ENCODE peak calls at places on chromosomes 1 and 21, in four cellular contexts. B is GDM1; E is stimulated activated CD8-positive, alpha-beta memory T cell treated with anti-CD3 and anti-CD28 coated beads, Interleukin-15, amount 100 ng/mL, for 24 hours; D is effector memory CD8-positive, alpha-beta T cell. N is an unnamed sample.

GRCh38 chr1:56450004-56450666 is 129.2 kb downstream of the PLPP3 start:
- DNase-seq in B (no peak), E (no peak), D (no peak), N (no peak)

GRCh38 chr1:160204526-160205241 is 500 bp upstream of the PEA15 start:
- DNase-seq in B (no peak), E (no peak), D (no peak), N (no peak)

GRCh38 chr1:115445090-115445489 is 107.0 kb upstream of the NGF start:
- DNase-seq in B (no peak), E (no peak), D (no peak), N (no peak)

GRCh38 chr1:93437976-93438605 is 9.8 kb upstream of the FNBP1L start:
- DNase-seq in B (no peak), E (no peak), D (no peak), N (peak)

GRCh38 chr1:40067023-40067422 is 26.5 kb downstream of the CAP1 start:
- DNase-seq in B (no peak), E (no peak), D (no peak), N (no peak)

GRCh38 chr1:212467843-212468482 is 35.2 kb downstream of the NENF start:
- DNase-seq in B (no peak), E (no peak), D (no peak), N (no peak)

GRCh38 chr1:209655412-209655811 is 3.2 kb upstream of the LAMB3 start:
- DNase-seq in B (no peak), E (no peak), D (no peak), N (no peak)

GRCh38 chr1:153100241-153100640 is 5.9 kb upstream of the SPRR2E start:
- DNase-seq in B (no peak), E (no peak), D (no peak), N (peak)

GRCh38 chr1:225980005-225980404 is 19.1 kb downstream of the SDE2 start:
- DNase-seq in B (no peak), E (no peak), D (no peak), N (no peak)

GRCh38 chr1:12372180-12372579 is 142.3 kb downstream of the VPS13D start:
- DNase-seq in B (no peak), E (no peak), D (no peak), N (no peak)

GRCh38 chr1:60078182-60078581 is 4.6 kb upstream of the C1orf87 start:
- DNase-seq in B (no peak), E (no peak), D (no peak), N (peak)

GRCh38 chr1:54995013-54995760 is 3.5 kb upstream of the BSND start:
- DNase-seq in B (no peak), E (no peak), D (no peak), N (no peak)

GRCh38 chr21:31343680-31344480 is at the start of gene TIAM1:
- DNase-seq in B (no peak), E (no peak), D (no peak), N (peak)

GRCh38 chr1:176119549-176119948 is 87.5 kb downstream of the COP1 start:
- DNase-seq in B (no peak), E (no peak), D (no peak), N (no peak)

GRCh38 chr21:15793547-15794235 is 63.9 kb downstream of the USP25 start:
- DNase-seq in B (no peak), E (no peak), D (no peak), N (no peak)

GRCh38 chr1:27503961-27504587 is 14.1 kb upstream of the WASF2 start:
- DNase-seq in B (no peak), E (no peak), D (no peak), N (no peak)

GRCh38 chr1:201535778-201536245 is 3.1 kb upstream of the NAV1 start:
- DNase-seq in B (no peak), E (no peak), D (no peak), N (no peak)

GRCh38 chr1:228228601-228229074 is 20.8 kb downstream of the OBSCN start:
- DNase-seq in B (no peak), E (no peak), D (no peak), N (peak)

GRCh38 chr1:71031426-71031825 is 16.2 kb downstream of the PTGER3 start:
- DNase-seq in B (no peak), E (no peak), D (no peak), N (no peak)

GRCh38 chr1:26516987-26517765 is 12.4 kb upstream of the RPS6KA1 start:
- DNase-seq in B (no peak), E (no peak), D (no peak), N (no peak)

GRCh38 chr1:167297222-167298214 is 76.8 kb downstream of the POU2F1 start:
- DNase-seq in B (no peak), E (no peak), D (no peak), N (peak)

GRCh38 chr21:45320261-45320990 is 32.7 kb upstream of the POFUT2 start:
- DNase-seq in B (no peak), E (no peak), D (no peak), N (no peak)

GRCh38 chr1:161827786-161828185 is 61.7 kb downstream of the ATF6 start:
- DNase-seq in B (no peak), E (no peak), D (no peak), N (peak)

GRCh38 chr1:15836772-15837669 is 10.5 kb upstream of the SPEN start:
- DNase-seq in B (no peak), E (peak), D (peak), N (no peak)

GRCh38 chr1:232657426-232657825 is 27.5 kb upstream of the SIPA1L2 start:
- DNase-seq in B (no peak), E (no peak), D (no peak), N (no peak)

GRCh38 chr1:181748013-181748412 is 264.7 kb downstream of the CACNA1E start:
- DNase-seq in B (no peak), E (no peak), D (no peak), N (no peak)

N was measured in LHCN-M2.